ENCODE peak calls at places on chromosomes 3 and 15, in six cellular contexts. U, M, X, C, P and W are unnamed samples. For H3K4me1 and H3K9me2, the result is how much of the 10 kb centered on the place peaks cover.

GRCh38 chr3:52010431-52010830 is 14.7 kb upstream of the RPL29 start:
- DNase-seq in M (no peak), U (no peak), P (no peak), C (no peak), X (no peak), W (no peak)

GRCh38 chr3:72563690-72564370 is 284.4 kb downstream of the SHQ1 start:
- DNase-seq in U (no peak), C (no peak), X (no peak), M (no peak), P (peak), W (no peak)

GRCh38 chr3:105827959-105828358 is 40.9 kb downstream of the CBLB start:
- DNase-seq in X (peak), C (peak), U (peak), M (peak), P (peak), W (peak)

GRCh38 chr3:12759097-12759679 is at the start of gene TMEM40:
- DNase-seq in C (peak), P (peak), U (no peak), X (peak), M (peak), W (peak)

GRCh38 chr3:120780977-120781376 is 38.4 kb downstream of the GTF2E1 start:
- DNase-seq in P (peak), M (peak), U (peak), C (no peak), X (peak), W (no peak)

GRCh38 chr15:73127302-73127936 is 75.2 kb downstream of the NEO1 start:
- DNase-seq in M (peak), X (no peak), U (peak), C (peak), P (peak), W (peak)

GRCh38 chr3:194364652-194365434 is 4.7 kb downstream of the LRRC15 start:
- DNase-seq in P (no peak), X (no peak), C (no peak), U (peak), M (no peak), W (peak)

GRCh38 chr3:122609798-122610559 is 32.5 kb downstream of the PARP15 start:
- DNase-seq in C (no peak), U (peak), X (no peak), P (peak), M (peak), W (no peak)

GRCh38 chr15:65870889-65871533 is 1.7 kb downstream of the RAB11A start:
- DNase-seq in C (peak), U (peak), P (peak), M (no peak), X (no peak), W (peak)

GRCh38 chr3:52345521-52346110 is 29.5 kb downstream of the DNAH1 start:
- DNase-seq in C (no peak), M (no peak), P (peak), U (peak), X (no peak), W (no peak)

GRCh38 chr3:61562810-61563613 is 1.6 kb downstream of the PTPRG start:
- DNase-seq in U (peak), C (peak), X (no peak), M (no peak), P (no peak), W (peak)

GRCh38 chr3:33629219-33629618 is 88.8 kb downstream of the CLASP2 start:
- DNase-seq in P (no peak), M (no peak), U (no peak), X (no peak), C (no peak), W (no peak)

GRCh38 chr3:124409650-124410275 is 320.5 kb upstream of the UMPS start:
- DNase-seq in M (no peak), X (no peak), U (peak), P (peak), C (peak), W (peak)

GRCh38 chr3:74592359-74592758 is 22.1 kb downstream of the CNTN3 start:
- DNase-seq in X (no peak), M (no peak), C (no peak), P (no peak), U (peak), W (no peak)

GRCh38 chr3:50815844-50816243 is 141.1 kb downstream of the DOCK3 start:
- DNase-seq in U (no peak), X (no peak), P (peak), M (no peak), C (no peak), W (no peak)

GRCh38 chr3:50816896-50817295 is 142.2 kb downstream of the DOCK3 start:
- DNase-seq in M (no peak), C (no peak), U (peak), P (peak), X (no peak), W (no peak)

GRCh38 chr3:50817756-50818518 is 143.2 kb downstream of the DOCK3 start:
- DNase-seq in C (peak), P (no peak), X (no peak), M (no peak), U (no peak), W (no peak)
- H3K4me1 ChIP-seq in C (under half), P (under half), X (half or more), M (under half), U (under half), W (under half)

GRCh38 chr3:129975332-129976090 is 991 bp downstream of the TRH start:
- DNase-seq in U (peak), P (no peak), M (no peak), C (peak), X (no peak), W (peak)

GRCh38 chr3:129974451-129975331 is at the start of gene TRH:
- DNase-seq in M (no peak), U (no peak), C (peak), X (no peak), P (no peak), W (no peak)

GRCh38 chr3:129971368-129972052 is 3.0 kb upstream of the TRH start:
- DNase-seq in C (peak), P (no peak), M (no peak), U (no peak), X (no peak), W (no peak)

GRCh38 chr3:129972301-129972700 is 2.2 kb upstream of the TRH start:
- DNase-seq in X (no peak), M (no peak), U (no peak), C (no peak), P (no peak), W (no peak)

DNA sequence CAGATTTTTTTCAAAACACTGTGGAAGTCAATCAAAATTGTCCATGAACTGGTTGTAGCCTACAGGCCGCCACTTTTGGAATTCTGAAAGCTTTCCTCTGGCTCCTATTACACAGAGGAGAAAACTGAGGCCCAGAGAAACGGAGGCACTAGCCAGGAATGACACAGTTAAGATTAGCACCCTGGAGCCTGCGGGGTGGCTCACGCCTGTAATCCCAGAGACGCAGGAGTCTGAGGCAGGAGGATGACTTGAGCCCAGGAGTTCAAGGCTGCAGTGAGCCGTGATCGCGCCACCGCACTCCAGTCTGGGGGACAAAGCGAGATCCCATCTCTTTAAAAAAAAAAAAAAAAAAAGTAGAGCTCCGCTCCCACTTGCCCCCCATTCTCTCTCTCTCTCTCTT is 667 bp upstream of the TRH start:
- DNase-seq in C (no peak), P (no peak), U (no peak), X (no peak), M (no peak), W (no peak)
- TF ChIP-seq EZH2 in C (peak), P (no peak), U (peak), X (no peak), M (no peak), W (no peak)

GRCh38 chr3:27089063-27089462 is 280.1 kb downstream of the NEK10 start:
- DNase-seq in U (peak), C (no peak), X (no peak), M (no peak), P (no peak), W (no peak)
- H3K9me2 ChIP-seq in U (under half), C (under half), X (under half), M (under half), P (under half), W (under half)

GRCh38 chr15:67776600-67776999 is 48.7 kb upstream of the SKOR1 start:
- DNase-seq in U (peak), X (no peak), P (peak), M (no peak), C (no peak), W (no peak)
- H3K4me1 ChIP-seq in U (under half), X (under half), P (under half), M (under half), C (under half), W (under half)

GRCh38 chr15:55741592-55742497 is 1.1 kb downstream of the PRTG start:
- DNase-seq in U (no peak), X (peak), C (peak), M (no peak), P (peak), W (peak)
- TF ChIP-seq EZH2 in U (peak), X (no peak), C (peak), M (no peak), P (no peak), W (peak)

DNA sequence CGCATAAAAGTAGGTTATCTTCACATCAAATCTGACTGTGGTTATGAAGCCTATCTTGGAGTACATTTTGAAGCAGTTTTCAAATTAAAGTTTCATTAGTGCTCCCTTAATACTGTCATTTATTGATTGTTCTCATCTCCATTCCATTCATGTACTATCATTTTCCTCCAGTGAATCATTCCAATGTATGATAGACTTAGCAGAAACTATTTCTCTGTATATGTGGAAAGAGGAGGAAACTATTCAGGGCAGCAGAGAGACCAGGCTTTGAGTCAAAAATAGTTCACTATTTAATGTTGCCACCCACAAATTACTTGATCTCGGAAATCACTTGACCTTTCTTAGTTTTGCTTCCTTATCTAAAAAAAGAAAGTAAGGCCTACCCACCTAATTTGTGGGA is 610.5 kb upstream of the ZNF385D start:
- DNase-seq in M (no peak), U (peak), P (no peak), X (no peak), C (no peak), W (no peak)
- H3K9me2 ChIP-seq in M (under half), U (under half), P (under half), X (under half), C (under half), W (under half)

GRCh38 chr3:39469258-39469657 is 1.8 kb downstream of the MOBP start:
- DNase-seq in P (no peak), U (no peak), C (no peak), M (no peak), X (no peak), W (no peak)

GRCh38 chr3:39469945-39470344 is 2.5 kb downstream of the MOBP start:
- DNase-seq in U (no peak), P (no peak), C (no peak), M (no peak), X (no peak), W (no peak)

GRCh38 chr3:39466988-39467387 is 492 bp upstream of the MOBP start:
- DNase-seq in U (no peak), C (no peak), M (no peak), X (no peak), P (no peak), W (no peak)

GRCh38 chr3:39468108-39468436 is 592 bp downstream of the MOBP start:
- DNase-seq in X (no peak), P (no peak), M (no peak), U (no peak), C (peak), W (no peak)

DNA sequence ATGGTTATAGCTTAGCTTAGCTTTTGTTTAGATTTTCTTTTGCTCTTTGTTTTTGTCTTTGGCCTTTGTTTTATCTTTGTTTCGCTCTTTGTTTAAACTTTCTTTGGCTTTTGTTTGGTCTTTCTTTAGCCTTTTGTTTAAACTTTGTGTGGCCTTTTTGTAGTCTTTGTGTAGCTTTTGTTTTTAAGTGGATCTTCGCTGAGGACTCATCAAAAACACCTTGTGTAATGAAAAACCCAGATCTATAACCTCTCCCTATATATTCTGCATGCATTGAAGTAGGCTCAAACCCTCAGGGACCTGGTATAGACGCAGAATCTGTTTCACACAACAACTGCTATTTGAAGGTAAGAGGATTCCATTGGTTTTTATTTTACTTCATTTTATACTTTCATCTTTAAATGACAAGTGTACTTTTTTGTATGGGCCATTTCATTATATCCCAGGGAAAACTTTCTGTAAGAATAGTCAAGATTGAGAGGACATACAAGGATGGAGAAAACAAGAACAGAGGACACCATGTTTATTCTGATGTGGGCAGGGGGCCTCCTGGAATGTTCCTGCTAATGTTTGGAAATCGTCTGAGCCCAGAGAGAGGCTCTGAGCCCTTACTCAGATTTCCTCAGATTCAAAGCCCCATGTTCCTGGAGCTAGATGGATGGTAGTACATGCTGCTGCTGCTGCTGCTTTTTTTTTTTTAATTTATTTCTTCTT is at the start of gene MOBP:
- DNase-seq in C (peak), M (no peak), X (no peak), U (no peak), P (no peak), W (no peak)
- H3K4me1 ChIP-seq in C (under half), M (under half), X (under half), U (under half), P (under half), W (under half)

GRCh38 chr3:197298858-197299854 is 744 bp upstream of the DLG1 start:
- DNase-seq in X (peak), P (peak), C (peak), U (peak), M (peak), W (peak)
- TF ChIP-seq EZH2 in X (no peak), P (no peak), C (no peak), U (no peak), M (no peak), W (no peak)